ENCODE peak calls at places on chromosome 1, in seven cellular contexts. One of them, this sample, is unnamed.

GRCh38 chr1:53663525-53664300 is 75.3 kb downstream of the GLIS1 start:
- DNase-seq in Ammon's horn: no peak
- DNase-seq in NCI-H1105: no peak
- DNase-seq in left ventricle myocardium superior: no peak
- DNase-seq in GM13977: no peak
- DNase-seq in SHP77: no peak
- DNase-seq in activated T-helper 1 cell treated with anti-CD3 and anti-CD28 coated beads, Interleukin-2, amount 50 U/mL, for 16 hours: no peak
- DNase-seq in this sample: no peak

GRCh38 chr1:2259668-2260392 is 31.7 kb downstream of the SKI start:
- DNase-seq in NCI-H1105: no peak
- DNase-seq in GM13977: no peak
- DNase-seq in Ammon's horn: peak
- DNase-seq in SHP77: no peak
- DNase-seq in activated T-helper 1 cell treated with anti-CD3 and anti-CD28 coated beads, Interleukin-2, amount 50 U/mL, for 16 hours: no peak
- DNase-seq in left ventricle myocardium superior: peak
- DNase-seq in this sample: no peak

GRCh38 chr1:9809122-9809521 is 14.6 kb downstream of the CLSTN1 start:
- DNase-seq in SHP77: no peak
- DNase-seq in NCI-H1105: no peak
- DNase-seq in activated T-helper 1 cell treated with anti-CD3 and anti-CD28 coated beads, Interleukin-2, amount 50 U/mL, for 16 hours: no peak
- DNase-seq in GM13977: no peak
- DNase-seq in Ammon's horn: no peak
- DNase-seq in left ventricle myocardium superior: no peak
- DNase-seq in this sample: no peak

GRCh38 chr1:172764378-172764777 is 105.5 kb downstream of the FASLG start:
- DNase-seq in NCI-H1105: no peak
- DNase-seq in activated T-helper 1 cell treated with anti-CD3 and anti-CD28 coated beads, Interleukin-2, amount 50 U/mL, for 16 hours: no peak
- DNase-seq in left ventricle myocardium superior: peak
- DNase-seq in SHP77: no peak
- DNase-seq in Ammon's horn: no peak
- DNase-seq in GM13977: no peak
- DNase-seq in this sample: no peak

GRCh38 chr1:25501235-25502058 is 42.0 kb upstream of the LDLRAP1 start:
- DNase-seq in left ventricle myocardium superior: no peak
- DNase-seq in GM13977: no peak
- DNase-seq in SHP77: no peak
- DNase-seq in NCI-H1105: no peak
- DNase-seq in Ammon's horn: no peak
- DNase-seq in activated T-helper 1 cell treated with anti-CD3 and anti-CD28 coated beads, Interleukin-2, amount 50 U/mL, for 16 hours: no peak
- DNase-seq in this sample: peak

GRCh38 chr1:194658090-194658439 is 1471.7 kb upstream of the B3GALT2 start:
- DNase-seq in NCI-H1105: no peak
- DNase-seq in left ventricle myocardium superior: no peak
- DNase-seq in SHP77: no peak
- DNase-seq in activated T-helper 1 cell treated with anti-CD3 and anti-CD28 coated beads, Interleukin-2, amount 50 U/mL, for 16 hours: no peak
- DNase-seq in GM13977: no peak
- DNase-seq in Ammon's horn: no peak
- DNase-seq in this sample: no peak

GRCh38 chr1:192609110-192610079 is 26.6 kb upstream of the RGS13 start:
- DNase-seq in activated T-helper 1 cell treated with anti-CD3 and anti-CD28 coated beads, Interleukin-2, amount 50 U/mL, for 16 hours: peak
- DNase-seq in GM13977: peak
- DNase-seq in NCI-H1105: no peak
- DNase-seq in left ventricle myocardium superior: peak
- DNase-seq in Ammon's horn: peak
- DNase-seq in SHP77: no peak
- DNase-seq in this sample: no peak

GRCh38 chr1:10784998-10785854 is 11.2 kb downstream of the CASZ1 start:
- DNase-seq in activated T-helper 1 cell treated with anti-CD3 and anti-CD28 coated beads, Interleukin-2, amount 50 U/mL, for 16 hours: no peak
- DNase-seq in GM13977: no peak
- DNase-seq in left ventricle myocardium superior: no peak
- DNase-seq in SHP77: no peak
- DNase-seq in NCI-H1105: no peak
- DNase-seq in Ammon's horn: no peak
- DNase-seq in this sample: no peak

GRCh38 chr1:66788231-66788939 is 12.7 kb downstream of the INSL5 start:
- DNase-seq in left ventricle myocardium superior: no peak
- DNase-seq in GM13977: peak
- DNase-seq in activated T-helper 1 cell treated with anti-CD3 and anti-CD28 coated beads, Interleukin-2, amount 50 U/mL, for 16 hours: peak
- DNase-seq in NCI-H1105: no peak
- DNase-seq in SHP77: no peak
- DNase-seq in Ammon's horn: no peak
- DNase-seq in this sample: no peak

GRCh38 chr1:86487131-86487804 is 18.5 kb downstream of the CLCA1 start:
- DNase-seq in NCI-H1105: no peak
- DNase-seq in SHP77: no peak
- DNase-seq in left ventricle myocardium superior: peak
- DNase-seq in Ammon's horn: peak
- DNase-seq in GM13977: no peak
- DNase-seq in activated T-helper 1 cell treated with anti-CD3 and anti-CD28 coated beads, Interleukin-2, amount 50 U/mL, for 16 hours: no peak
- DNase-seq in this sample: no peak

GRCh38 chr1:240134596-240134995 is 42.9 kb downstream of the FMN2 start:
- DNase-seq in SHP77: no peak
- DNase-seq in left ventricle myocardium superior: no peak
- DNase-seq in Ammon's horn: no peak
- DNase-seq in NCI-H1105: no peak
- DNase-seq in GM13977: no peak
- DNase-seq in activated T-helper 1 cell treated with anti-CD3 and anti-CD28 coated beads, Interleukin-2, amount 50 U/mL, for 16 hours: no peak
- DNase-seq in this sample: no peak

GRCh38 chr1:24996983-24997893 is 67.2 kb upstream of the RUNX3 start:
- DNase-seq in SHP77: no peak
- DNase-seq in NCI-H1105: no peak
- DNase-seq in Ammon's horn: no peak
- DNase-seq in activated T-helper 1 cell treated with anti-CD3 and anti-CD28 coated beads, Interleukin-2, amount 50 U/mL, for 16 hours: no peak
- DNase-seq in GM13977: peak
- DNase-seq in left ventricle myocardium superior: peak
- DNase-seq in this sample: no peak

GRCh38 chr1:2047749-2048729 is 2.2 kb upstream of the PRKCZ start:
- DNase-seq in SHP77: no peak
- DNase-seq in GM13977: no peak
- DNase-seq in NCI-H1105: no peak
- DNase-seq in Ammon's horn: no peak
- DNase-seq in activated T-helper 1 cell treated with anti-CD3 and anti-CD28 coated beads, Interleukin-2, amount 50 U/mL, for 16 hours: no peak
- DNase-seq in left ventricle myocardium superior: no peak
- DNase-seq in this sample: no peak

GRCh38 chr1:29501227-29501976 is 265.1 kb downstream of the PTPRU start:
- DNase-seq in SHP77: no peak
- DNase-seq in GM13977: no peak
- DNase-seq in Ammon's horn: no peak
- DNase-seq in left ventricle myocardium superior: no peak
- DNase-seq in activated T-helper 1 cell treated with anti-CD3 and anti-CD28 coated beads, Interleukin-2, amount 50 U/mL, for 16 hours: no peak
- DNase-seq in NCI-H1105: no peak
- DNase-seq in this sample: no peak

GRCh38 chr1:160066829-160067720 is 2.9 kb downstream of the KCNJ10 start:
- DNase-seq in activated T-helper 1 cell treated with anti-CD3 and anti-CD28 coated beads, Interleukin-2, amount 50 U/mL, for 16 hours: no peak
- DNase-seq in NCI-H1105: no peak
- DNase-seq in GM13977: no peak
- DNase-seq in Ammon's horn: no peak
- DNase-seq in SHP77: no peak
- DNase-seq in left ventricle myocardium superior: no peak
- DNase-seq in this sample: no peak

GRCh38 chr1:214085325-214085724 is 97.6 kb downstream of the PROX1 start:
- DNase-seq in NCI-H1105: no peak
- DNase-seq in left ventricle myocardium superior: no peak
- DNase-seq in activated T-helper 1 cell treated with anti-CD3 and anti-CD28 coated beads, Interleukin-2, amount 50 U/mL, for 16 hours: no peak
- DNase-seq in Ammon's horn: no peak
- DNase-seq in SHP77: no peak
- DNase-seq in GM13977: no peak
- DNase-seq in this sample: no peak

GRCh38 chr1:23013657-23014056 is 2.0 kb downstream of the TEX46 start:
- DNase-seq in SHP77: peak
- DNase-seq in left ventricle myocardium superior: no peak
- DNase-seq in Ammon's horn: peak
- DNase-seq in NCI-H1105: peak
- DNase-seq in GM13977: peak
- DNase-seq in activated T-helper 1 cell treated with anti-CD3 and anti-CD28 coated beads, Interleukin-2, amount 50 U/mL, for 16 hours: no peak
- DNase-seq in this sample: no peak

GRCh38 chr1:76140227-76140626 is 65.7 kb downstream of the ST6GALNAC3 start:
- DNase-seq in left ventricle myocardium superior: no peak
- DNase-seq in SHP77: no peak
- DNase-seq in activated T-helper 1 cell treated with anti-CD3 and anti-CD28 coated beads, Interleukin-2, amount 50 U/mL, for 16 hours: no peak
- DNase-seq in GM13977: no peak
- DNase-seq in NCI-H1105: no peak
- DNase-seq in Ammon's horn: no peak
- DNase-seq in this sample: peak